ENCODE peak calls at places on chromosomes 4 and X, in eight cellular contexts. One of them, this sample, is unnamed.

GRCh38 chrX:42804524-42804923 is 26.6 kb upstream of the PPP1R2C start:
- DNase-seq in upper lobe of right lung: no peak
- DNase-seq in esophagus squamous epithelium: no peak
- DNase-seq in Calu3: no peak
- DNase-seq in ascending aorta: no peak
- DNase-seq in AG10803: no peak
- DNase-seq in neural crest cell: no peak
- DNase-seq in epithelial cell of esophagus: no peak
- DNase-seq in this sample: no peak

GRCh38 chrX:71652405-71652804 is 14.9 kb upstream of the LOC101059915 start:
- DNase-seq in upper lobe of right lung: no peak
- DNase-seq in esophagus squamous epithelium: no peak
- DNase-seq in Calu3: peak
- DNase-seq in ascending aorta: peak
- DNase-seq in AG10803: peak
- DNase-seq in neural crest cell: peak
- DNase-seq in epithelial cell of esophagus: peak
- DNase-seq in this sample: peak

GRCh38 chrX:9873952-9874351 is 87.7 kb downstream of the SHROOM2 start:
- DNase-seq in upper lobe of right lung: no peak
- DNase-seq in esophagus squamous epithelium: no peak
- DNase-seq in Calu3: peak
- DNase-seq in ascending aorta: no peak
- DNase-seq in AG10803: no peak
- DNase-seq in neural crest cell: no peak
- DNase-seq in epithelial cell of esophagus: peak
- DNase-seq in this sample: no peak

GRCh38 chr4:47373729-47374128 is 89.8 kb downstream of the COMMD8 start:
- DNase-seq in upper lobe of right lung: no peak
- DNase-seq in esophagus squamous epithelium: no peak
- DNase-seq in Calu3: no peak
- DNase-seq in ascending aorta: no peak
- DNase-seq in AG10803: no peak
- DNase-seq in neural crest cell: no peak
- DNase-seq in epithelial cell of esophagus: peak
- DNase-seq in this sample: no peak

GRCh38 chr4:114921790-114922581 is 191.4 kb downstream of the NDST4 start:
- DNase-seq in upper lobe of right lung: no peak
- DNase-seq in esophagus squamous epithelium: no peak
- DNase-seq in Calu3: no peak
- DNase-seq in ascending aorta: no peak
- DNase-seq in AG10803: no peak
- DNase-seq in neural crest cell: no peak
- DNase-seq in epithelial cell of esophagus: no peak
- DNase-seq in this sample: no peak

GRCh38 chr4:41535911-41536361 is 2.0 kb upstream of the LIMCH1 start:
- DNase-seq in upper lobe of right lung: no peak
- DNase-seq in esophagus squamous epithelium: no peak
- DNase-seq in Calu3: no peak
- DNase-seq in ascending aorta: no peak
- DNase-seq in AG10803: no peak
- DNase-seq in neural crest cell: no peak
- DNase-seq in epithelial cell of esophagus: no peak
- DNase-seq in this sample: no peak

GRCh38 chr4:13207224-13207623 is 276.9 kb downstream of the RAB28 start:
- DNase-seq in upper lobe of right lung: no peak
- DNase-seq in esophagus squamous epithelium: no peak
- DNase-seq in Calu3: no peak
- DNase-seq in ascending aorta: no peak
- DNase-seq in AG10803: no peak
- DNase-seq in neural crest cell: no peak
- DNase-seq in epithelial cell of esophagus: no peak
- DNase-seq in this sample: no peak

GRCh38 chr4:90120037-90120436 is 7.2 kb upstream of the CCSER1 start:
- DNase-seq in upper lobe of right lung: no peak
- DNase-seq in esophagus squamous epithelium: no peak
- DNase-seq in Calu3: no peak
- DNase-seq in ascending aorta: no peak
- DNase-seq in AG10803: no peak
- DNase-seq in neural crest cell: no peak
- DNase-seq in epithelial cell of esophagus: peak
- DNase-seq in this sample: no peak

GRCh38 chr4:42487230-42487629 is 89.9 kb downstream of the SHISA3 start:
- DNase-seq in upper lobe of right lung: no peak
- DNase-seq in esophagus squamous epithelium: no peak
- DNase-seq in Calu3: no peak
- DNase-seq in ascending aorta: no peak
- DNase-seq in AG10803: no peak
- DNase-seq in neural crest cell: no peak
- DNase-seq in epithelial cell of esophagus: peak
- DNase-seq in this sample: no peak

GRCh38 chr4:151709587-151709986 is 51.2 kb downstream of the GATB start:
- DNase-seq in upper lobe of right lung: no peak
- DNase-seq in esophagus squamous epithelium: no peak
- DNase-seq in Calu3: no peak
- DNase-seq in ascending aorta: no peak
- DNase-seq in AG10803: no peak
- DNase-seq in neural crest cell: no peak
- DNase-seq in epithelial cell of esophagus: no peak
- DNase-seq in this sample: no peak

GRCh38 chr4:106312997-106313522 is 2.9 kb downstream of the TBCK start:
- DNase-seq in upper lobe of right lung: no peak
- DNase-seq in esophagus squamous epithelium: no peak
- DNase-seq in Calu3: no peak
- DNase-seq in ascending aorta: no peak
- DNase-seq in AG10803: no peak
- DNase-seq in neural crest cell: no peak
- DNase-seq in epithelial cell of esophagus: no peak
- DNase-seq in this sample: no peak

GRCh38 chr4:111991797-111992196 is 153.5 kb upstream of the FAM241A start:
- DNase-seq in upper lobe of right lung: no peak
- DNase-seq in esophagus squamous epithelium: no peak
- DNase-seq in Calu3: peak
- DNase-seq in ascending aorta: no peak
- DNase-seq in AG10803: peak
- DNase-seq in neural crest cell: no peak
- DNase-seq in epithelial cell of esophagus: peak
- DNase-seq in this sample: no peak

GRCh38 chrX:10173331-10173900 is 16.6 kb downstream of the CLCN4 start:
- DNase-seq in upper lobe of right lung: no peak
- DNase-seq in esophagus squamous epithelium: no peak
- DNase-seq in Calu3: peak
- DNase-seq in ascending aorta: no peak
- DNase-seq in AG10803: peak
- DNase-seq in neural crest cell: no peak
- DNase-seq in epithelial cell of esophagus: peak
- DNase-seq in this sample: peak

DNA sequence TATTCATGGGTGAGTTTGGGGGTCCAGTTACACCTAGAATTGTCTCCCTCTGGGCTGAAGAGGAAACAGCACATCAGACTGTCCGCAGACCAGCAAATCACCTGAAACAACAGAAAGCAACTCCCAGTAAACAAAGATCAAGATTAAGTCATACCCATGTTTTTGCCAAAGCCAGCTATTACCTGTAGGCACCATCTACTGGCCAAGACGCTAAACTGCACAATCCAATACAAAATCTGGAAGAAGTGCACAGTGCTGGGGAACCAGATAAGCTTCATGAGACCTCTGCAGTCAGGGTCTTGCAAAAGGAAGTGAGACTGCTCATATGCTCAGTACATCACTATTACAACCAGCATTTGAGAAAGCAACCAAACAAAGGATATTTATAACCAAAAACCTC is 157.5 kb upstream of the ITM2A start:
- DNase-seq in upper lobe of right lung: no peak
- DNase-seq in esophagus squamous epithelium: no peak
- DNase-seq in Calu3: peak
- DNase-seq in ascending aorta: no peak
- DNase-seq in AG10803: no peak
- DNase-seq in neural crest cell: no peak
- DNase-seq in epithelial cell of esophagus: peak
- DNase-seq in this sample: no peak
- TF ChIP-seq CTCF in upper lobe of right lung: no peak
- TF ChIP-seq CTCF in esophagus squamous epithelium: no peak
- TF ChIP-seq CTCF in Calu3: peak
- TF ChIP-seq CTCF in ascending aorta: no peak
- TF ChIP-seq CTCF in AG10803: no peak
- TF ChIP-seq CTCF in neural crest cell: peak
- TF ChIP-seq CTCF in epithelial cell of esophagus: peak
- TF ChIP-seq CTCF in this sample: no peak

GRCh38 chr4:25439913-25440477 is 62.9 kb downstream of the ANAPC4 start:
- DNase-seq in upper lobe of right lung: no peak
- DNase-seq in esophagus squamous epithelium: no peak
- DNase-seq in Calu3: peak
- DNase-seq in ascending aorta: peak
- DNase-seq in AG10803: peak
- DNase-seq in neural crest cell: peak
- DNase-seq in epithelial cell of esophagus: peak
- DNase-seq in this sample: peak

GRCh38 chr4:25440478-25441030 is 63.5 kb downstream of the ANAPC4 start:
- DNase-seq in upper lobe of right lung: no peak
- DNase-seq in esophagus squamous epithelium: no peak
- DNase-seq in Calu3: no peak
- DNase-seq in ascending aorta: peak
- DNase-seq in AG10803: no peak
- DNase-seq in neural crest cell: no peak
- DNase-seq in epithelial cell of esophagus: no peak
- DNase-seq in this sample: no peak

GRCh38 chr4:25443851-25444250 is 66.8 kb downstream of the ANAPC4 start:
- DNase-seq in upper lobe of right lung: no peak
- DNase-seq in esophagus squamous epithelium: no peak
- DNase-seq in Calu3: no peak
- DNase-seq in ascending aorta: no peak
- DNase-seq in AG10803: no peak
- DNase-seq in neural crest cell: no peak
- DNase-seq in epithelial cell of esophagus: no peak
- DNase-seq in this sample: no peak

GRCh38 chr4:25442863-25443307 is 65.8 kb downstream of the ANAPC4 start:
- DNase-seq in upper lobe of right lung: peak
- DNase-seq in esophagus squamous epithelium: no peak
- DNase-seq in Calu3: no peak
- DNase-seq in ascending aorta: peak
- DNase-seq in AG10803: no peak
- DNase-seq in neural crest cell: no peak
- DNase-seq in epithelial cell of esophagus: no peak
- DNase-seq in this sample: no peak

DNA sequence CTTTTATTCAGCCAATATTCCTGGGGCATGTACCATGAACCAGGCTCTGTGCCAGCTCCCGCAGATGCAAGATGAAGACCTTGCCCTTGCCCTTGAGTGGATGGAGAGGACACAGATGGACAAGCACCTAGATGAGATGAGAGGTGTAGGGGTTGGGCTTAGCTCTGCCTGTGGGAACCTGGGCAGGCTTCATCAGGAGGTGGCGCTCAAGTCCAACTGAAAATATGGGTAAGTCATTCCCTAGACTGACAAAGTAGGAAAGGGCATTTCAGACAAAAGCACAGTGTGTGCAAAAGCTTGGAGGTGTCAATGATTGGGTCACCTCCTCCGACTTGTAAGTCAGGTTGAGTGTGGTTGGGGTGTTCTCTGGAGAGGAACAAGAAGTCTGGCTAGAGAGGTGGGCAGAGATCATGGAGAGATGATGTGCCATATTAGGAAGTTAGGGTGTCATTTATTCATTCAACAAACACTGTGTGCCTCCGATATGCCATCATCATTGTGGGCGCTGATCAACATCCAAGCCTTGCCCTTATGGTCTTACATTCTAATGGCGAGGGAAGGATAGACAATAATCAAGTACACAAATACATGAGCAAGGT is 64.6 kb downstream of the ANAPC4 start:
- DNase-seq in upper lobe of right lung: peak
- DNase-seq in esophagus squamous epithelium: no peak
- DNase-seq in Calu3: peak
- DNase-seq in ascending aorta: peak
- DNase-seq in AG10803: peak
- DNase-seq in neural crest cell: peak
- DNase-seq in epithelial cell of esophagus: peak
- DNase-seq in this sample: peak
- TF ChIP-seq CTCF in upper lobe of right lung: peak
- TF ChIP-seq CTCF in esophagus squamous epithelium: peak
- TF ChIP-seq CTCF in Calu3: peak
- TF ChIP-seq CTCF in ascending aorta: no peak
- TF ChIP-seq CTCF in AG10803: peak
- TF ChIP-seq CTCF in neural crest cell: peak
- TF ChIP-seq CTCF in epithelial cell of esophagus: peak
- TF ChIP-seq CTCF in this sample: peak

DNA sequence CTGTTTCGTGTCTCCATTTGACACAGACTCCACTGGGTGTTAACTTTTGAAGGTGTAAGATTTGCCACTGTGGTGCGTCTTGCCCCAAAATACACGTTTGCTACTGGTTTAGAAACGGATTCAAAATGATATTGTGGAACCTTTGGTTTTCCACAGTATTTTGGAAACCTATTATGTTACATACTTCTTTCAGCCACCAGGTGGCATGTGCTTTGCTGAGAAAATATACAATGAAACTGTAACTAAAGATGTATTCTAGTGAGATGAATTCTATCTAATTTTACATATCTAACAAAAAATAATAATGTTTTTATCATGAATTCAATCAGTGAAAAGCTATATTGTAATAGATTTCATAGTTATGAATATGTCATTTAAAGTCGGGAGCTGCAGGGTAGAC is 28.4 kb upstream of the SLITRK4 start:
- DNase-seq in upper lobe of right lung: no peak
- DNase-seq in esophagus squamous epithelium: no peak
- DNase-seq in Calu3: no peak
- DNase-seq in ascending aorta: no peak
- DNase-seq in AG10803: peak
- DNase-seq in neural crest cell: peak
- DNase-seq in epithelial cell of esophagus: peak
- DNase-seq in this sample: no peak
- TF ChIP-seq CTCF in upper lobe of right lung: peak
- TF ChIP-seq CTCF in esophagus squamous epithelium: peak
- TF ChIP-seq CTCF in Calu3: no peak
- TF ChIP-seq CTCF in ascending aorta: no peak
- TF ChIP-seq CTCF in AG10803: peak
- TF ChIP-seq CTCF in neural crest cell: peak
- TF ChIP-seq CTCF in epithelial cell of esophagus: peak
- TF ChIP-seq CTCF in this sample: peak

GRCh38 chr4:136636155-136636554 is 896.1 kb downstream of the PCDH18 start:
- DNase-seq in upper lobe of right lung: no peak
- DNase-seq in esophagus squamous epithelium: no peak
- DNase-seq in Calu3: no peak
- DNase-seq in ascending aorta: no peak
- DNase-seq in AG10803: no peak
- DNase-seq in neural crest cell: no peak
- DNase-seq in epithelial cell of esophagus: no peak
- DNase-seq in this sample: no peak

GRCh38 chr4:136634121-136634520 is 898.2 kb downstream of the PCDH18 start:
- DNase-seq in upper lobe of right lung: no peak
- DNase-seq in esophagus squamous epithelium: no peak
- DNase-seq in Calu3: no peak
- DNase-seq in ascending aorta: no peak
- DNase-seq in AG10803: no peak
- DNase-seq in neural crest cell: no peak
- DNase-seq in epithelial cell of esophagus: no peak
- DNase-seq in this sample: no peak

GRCh38 chr4:136637071-136637777 is 895.1 kb downstream of the PCDH18 start:
- DNase-seq in upper lobe of right lung: no peak
- DNase-seq in esophagus squamous epithelium: no peak
- DNase-seq in Calu3: peak
- DNase-seq in ascending aorta: no peak
- DNase-seq in AG10803: no peak
- DNase-seq in neural crest cell: peak
- DNase-seq in epithelial cell of esophagus: peak
- DNase-seq in this sample: peak
- TF ChIP-seq CTCF in upper lobe of right lung: peak
- TF ChIP-seq CTCF in esophagus squamous epithelium: no peak
- TF ChIP-seq CTCF in Calu3: no peak
- TF ChIP-seq CTCF in ascending aorta: no peak
- TF ChIP-seq CTCF in AG10803: peak
- TF ChIP-seq CTCF in neural crest cell: peak
- TF ChIP-seq CTCF in epithelial cell of esophagus: peak
- TF ChIP-seq CTCF in this sample: peak

This sample was measured in nephron progenitor cell.